ENCODE peak calls at places on chromosomes 5 and 9, in seven cellular contexts. M, Q, I, R, G, O and A are unnamed samples.

GRCh38 chr9:122816163-122816867 is 12.1 kb downstream of the PDCL start:
- DNase-seq in M (no peak), Q (no peak), I (no peak), R (no peak), G (no peak), O (peak), A (peak)

GRCh38 chr5:108143581-108143980 is 238.3 kb downstream of the FBXL17 start:
- DNase-seq in M (no peak), Q (no peak), I (no peak), R (peak), G (peak), O (no peak), A (no peak)

GRCh38 chr9:136943291-136944093 is 1.0 kb downstream of the FBXW5 start:
- DNase-seq in M (no peak), Q (no peak), I (peak), R (peak), G (no peak), O (no peak), A (no peak)

GRCh38 chr9:121675969-121676822 is 24.8 kb downstream of the DAB2IP start:
- DNase-seq in M (no peak), Q (no peak), I (no peak), R (no peak), G (no peak), O (no peak), A (no peak)

GRCh38 chr5:164958688-164959087 is 1453.3 kb downstream of the MAT2B start:
- DNase-seq in M (no peak), Q (no peak), I (no peak), R (no peak), G (no peak), O (no peak), A (no peak)

GRCh38 chr9:79572891-79573696 is 1.3 kb downstream of the TLE4 start:
- DNase-seq in M (peak), Q (no peak), I (peak), R (no peak), G (peak), O (peak), A (peak)

GRCh38 chr5:23208959-23209431 is 298.4 kb upstream of the PRDM9 start:
- DNase-seq in M (no peak), Q (peak), I (peak), R (peak), G (peak), O (no peak), A (no peak)

GRCh38 chr5:116669261-116670049 is 94.8 kb upstream of the SEMA6A start:
- DNase-seq in M (no peak), Q (no peak), I (no peak), R (no peak), G (no peak), O (no peak), A (no peak)

GRCh38 chr5:107314330-107314729 is 356.4 kb downstream of the EFNA5 start:
- DNase-seq in M (no peak), Q (no peak), I (no peak), R (no peak), G (no peak), O (no peak), A (no peak)

GRCh38 chr9:136558373-136558772 is 12.5 kb upstream of the NOTCH1 start:
- DNase-seq in M (no peak), Q (no peak), I (no peak), R (no peak), G (no peak), O (no peak), A (no peak)

GRCh38 chr5:141848771-141849370 is 29.3 kb downstream of the PCDH1 start:
- DNase-seq in M (no peak), Q (peak), I (peak), R (peak), G (peak), O (peak), A (no peak)

GRCh38 chr9:8855046-8855445 is 1055.5 kb upstream of the DMAC1 start:
- DNase-seq in M (no peak), Q (no peak), I (no peak), R (peak), G (peak), O (no peak), A (no peak)

GRCh38 chr5:65262590-65263189 is 219.0 kb downstream of the ADAMTS6 start:
- DNase-seq in M (no peak), Q (no peak), I (no peak), R (peak), G (peak), O (no peak), A (no peak)

GRCh38 chr9:12699529-12699928 is 6.3 kb downstream of the TYRP1 start:
- DNase-seq in M (no peak), Q (no peak), I (no peak), R (peak), G (no peak), O (no peak), A (no peak)

GRCh38 chr9:120940573-120940972 is 14.0 kb upstream of the TRAF1 start:
- DNase-seq in M (no peak), Q (no peak), I (no peak), R (no peak), G (no peak), O (no peak), A (no peak)

GRCh38 chr5:57037355-57037754 is 85.4 kb upstream of the MIER3 start:
- DNase-seq in M (no peak), Q (peak), I (no peak), R (no peak), G (peak), O (no peak), A (no peak)

GRCh38 chr5:94442971-94443370 is 175.4 kb downstream of the KIAA0825 start:
- DNase-seq in M (no peak), Q (no peak), I (no peak), R (peak), G (no peak), O (no peak), A (no peak)

GRCh38 chr9:8856686-8857329 is 1057.2 kb upstream of the DMAC1 start:
- DNase-seq in M (no peak), Q (no peak), I (no peak), R (no peak), G (no peak), O (no peak), A (no peak)

GRCh38 chr5:33148076-33148501 is 292.7 kb upstream of the TARS1 start:
- DNase-seq in M (no peak), Q (no peak), I (no peak), R (peak), G (peak), O (no peak), A (no peak)

GRCh38 chr5:177426566-177427210 is at the start of gene GRK6:
- DNase-seq in M (no peak), Q (no peak), I (peak), R (peak), G (no peak), O (peak), A (peak)

GRCh38 chr9:114631166-114631565 is 20.1 kb downstream of the TMEM268 start:
- DNase-seq in M (no peak), Q (no peak), I (no peak), R (no peak), G (no peak), O (no peak), A (no peak)

GRCh38 chr9:110383491-110383890 is 45.8 kb upstream of the TXNDC8 start:
- DNase-seq in M (no peak), Q (no peak), I (no peak), R (no peak), G (no peak), O (no peak), A (no peak)

GRCh38 chr9:128113526-128114325 is 13.8 kb downstream of the PTGES2 start:
- DNase-seq in M (no peak), Q (no peak), I (no peak), R (no peak), G (no peak), O (no peak), A (no peak)

GRCh38 chr5:73812962-73813588 is 187.1 kb downstream of the ARHGEF28 start:
- DNase-seq in M (no peak), Q (no peak), I (no peak), R (no peak), G (peak), O (no peak), A (no peak)